ENCODE peak calls at places on chromosomes 3 and 15, in seven cellular contexts. One of them, this sample, is unnamed.

GRCh38 chr3:132606085-132606484 is 9.0 kb downstream of the ACKR4 start:
- DNase-seq in GM23338: no peak
- DNase-seq in GM23248: peak
- DNase-seq in MM.1S: no peak
- DNase-seq in neural progenitor cell: no peak
- DNase-seq in PC-3: no peak
- DNase-seq in OCI-LY7: no peak
- DNase-seq in this sample: no peak

GRCh38 chr3:188036375-188036985 is 117.5 kb upstream of the LPP start:
- DNase-seq in GM23338: no peak
- DNase-seq in GM23248: no peak
- DNase-seq in MM.1S: no peak
- DNase-seq in neural progenitor cell: no peak
- DNase-seq in PC-3: no peak
- DNase-seq in OCI-LY7: peak
- DNase-seq in this sample: peak

GRCh38 chr3:127406309-127407025 is 118.6 kb upstream of the PRR20G start:
- DNase-seq in GM23338: peak
- DNase-seq in GM23248: peak
- DNase-seq in MM.1S: peak
- DNase-seq in neural progenitor cell: no peak
- DNase-seq in PC-3: peak
- DNase-seq in OCI-LY7: peak
- DNase-seq in this sample: peak

GRCh38 chr3:72679540-72680198 is 168.6 kb downstream of the SHQ1 start:
- DNase-seq in GM23338: no peak
- DNase-seq in GM23248: peak
- DNase-seq in MM.1S: peak
- DNase-seq in neural progenitor cell: no peak
- DNase-seq in PC-3: no peak
- DNase-seq in OCI-LY7: peak
- DNase-seq in this sample: no peak

GRCh38 chr15:68259883-68260282 is 17.7 kb upstream of the FEM1B start:
- DNase-seq in GM23338: no peak
- DNase-seq in GM23248: no peak
- DNase-seq in MM.1S: no peak
- DNase-seq in neural progenitor cell: no peak
- DNase-seq in PC-3: no peak
- DNase-seq in OCI-LY7: no peak
- DNase-seq in this sample: no peak

GRCh38 chr15:77825546-77825945 is 192.8 kb upstream of the LINGO1 start:
- DNase-seq in GM23338: no peak
- DNase-seq in GM23248: no peak
- DNase-seq in MM.1S: no peak
- DNase-seq in neural progenitor cell: no peak
- DNase-seq in PC-3: no peak
- DNase-seq in OCI-LY7: no peak
- DNase-seq in this sample: no peak

GRCh38 chr15:98954411-98954810 is 53.2 kb downstream of the PGPEP1L start:
- DNase-seq in GM23338: no peak
- DNase-seq in GM23248: peak
- DNase-seq in MM.1S: no peak
- DNase-seq in neural progenitor cell: no peak
- DNase-seq in PC-3: no peak
- DNase-seq in OCI-LY7: no peak
- DNase-seq in this sample: no peak

GRCh38 chr3:15659254-15659975 is 57.9 kb downstream of the BTD start:
- DNase-seq in GM23338: no peak
- DNase-seq in GM23248: peak
- DNase-seq in MM.1S: no peak
- DNase-seq in neural progenitor cell: no peak
- DNase-seq in PC-3: peak
- DNase-seq in OCI-LY7: no peak
- DNase-seq in this sample: no peak

GRCh38 chr15:100945006-100945405 is 25.8 kb downstream of the LRRK1 start:
- DNase-seq in GM23338: no peak
- DNase-seq in GM23248: no peak
- DNase-seq in MM.1S: no peak
- DNase-seq in neural progenitor cell: no peak
- DNase-seq in PC-3: no peak
- DNase-seq in OCI-LY7: no peak
- DNase-seq in this sample: no peak

GRCh38 chr3:128196645-128197044 is 43.4 kb downstream of the EEFSEC start:
- DNase-seq in GM23338: peak
- DNase-seq in GM23248: no peak
- DNase-seq in MM.1S: no peak
- DNase-seq in neural progenitor cell: peak
- DNase-seq in PC-3: no peak
- DNase-seq in OCI-LY7: no peak
- DNase-seq in this sample: no peak

GRCh38 chr3:147113293-147114045 is 292.9 kb downstream of the ZIC4 start:
- DNase-seq in GM23338: no peak
- DNase-seq in GM23248: peak
- DNase-seq in MM.1S: peak
- DNase-seq in neural progenitor cell: no peak
- DNase-seq in PC-3: peak
- DNase-seq in OCI-LY7: no peak
- DNase-seq in this sample: no peak

GRCh38 chr3:106826861-106827311 is 550.4 kb upstream of the CCDC54 start:
- DNase-seq in GM23338: no peak
- DNase-seq in GM23248: no peak
- DNase-seq in MM.1S: no peak
- DNase-seq in neural progenitor cell: no peak
- DNase-seq in PC-3: no peak
- DNase-seq in OCI-LY7: no peak
- DNase-seq in this sample: no peak

GRCh38 chr15:65286069-65286703 is 497 bp downstream of the PARP16 start:
- DNase-seq in GM23338: peak
- DNase-seq in GM23248: peak
- DNase-seq in MM.1S: peak
- DNase-seq in neural progenitor cell: peak
- DNase-seq in PC-3: peak
- DNase-seq in OCI-LY7: peak
- DNase-seq in this sample: peak

GRCh38 chr3:65118279-65118678 is 430.5 kb upstream of the ADAMTS9 start:
- DNase-seq in GM23338: no peak
- DNase-seq in GM23248: no peak
- DNase-seq in MM.1S: no peak
- DNase-seq in neural progenitor cell: no peak
- DNase-seq in PC-3: no peak
- DNase-seq in OCI-LY7: no peak
- DNase-seq in this sample: no peak

GRCh38 chr15:41934843-41935242 is 37.5 kb downstream of the EHD4 start:
- DNase-seq in GM23338: peak
- DNase-seq in GM23248: no peak
- DNase-seq in MM.1S: no peak
- DNase-seq in neural progenitor cell: no peak
- DNase-seq in PC-3: peak
- DNase-seq in OCI-LY7: peak
- DNase-seq in this sample: no peak

GRCh38 chr15:74175271-74176191 is 2.0 kb downstream of the ISLR start:
- DNase-seq in GM23338: no peak
- DNase-seq in GM23248: no peak
- DNase-seq in MM.1S: no peak
- DNase-seq in neural progenitor cell: no peak
- DNase-seq in PC-3: no peak
- DNase-seq in OCI-LY7: no peak
- DNase-seq in this sample: no peak

GRCh38 chr15:83858820-83859505 is 205.0 kb downstream of the ADAMTSL3 start:
- DNase-seq in GM23338: no peak
- DNase-seq in GM23248: no peak
- DNase-seq in MM.1S: no peak
- DNase-seq in neural progenitor cell: no peak
- DNase-seq in PC-3: peak
- DNase-seq in OCI-LY7: no peak
- DNase-seq in this sample: no peak

GRCh38 chr3:103511891-103512290 is 1077.1 kb downstream of the ZPLD1 start:
- DNase-seq in GM23338: no peak
- DNase-seq in GM23248: no peak
- DNase-seq in MM.1S: no peak
- DNase-seq in neural progenitor cell: no peak
- DNase-seq in PC-3: no peak
- DNase-seq in OCI-LY7: no peak
- DNase-seq in this sample: no peak

GRCh38 chr3:185280572-185281365 is 26.9 kb upstream of the EHHADH start:
- DNase-seq in GM23338: peak
- DNase-seq in GM23248: peak
- DNase-seq in MM.1S: peak
- DNase-seq in neural progenitor cell: peak
- DNase-seq in PC-3: peak
- DNase-seq in OCI-LY7: peak
- DNase-seq in this sample: peak

GRCh38 chr15:99197861-99198260 is 51.5 kb downstream of the TTC23 start:
- DNase-seq in GM23338: no peak
- DNase-seq in GM23248: no peak
- DNase-seq in MM.1S: no peak
- DNase-seq in neural progenitor cell: no peak
- DNase-seq in PC-3: no peak
- DNase-seq in OCI-LY7: no peak
- DNase-seq in this sample: no peak

GRCh38 chr3:24156466-24156865 is 211.4 kb downstream of the NR1D2 start:
- DNase-seq in GM23338: no peak
- DNase-seq in GM23248: peak
- DNase-seq in MM.1S: no peak
- DNase-seq in neural progenitor cell: no peak
- DNase-seq in PC-3: peak
- DNase-seq in OCI-LY7: no peak
- DNase-seq in this sample: no peak

GRCh38 chr3:188164248-188164687 is 10.3 kb downstream of the LPP start:
- DNase-seq in GM23338: no peak
- DNase-seq in GM23248: no peak
- DNase-seq in MM.1S: no peak
- DNase-seq in neural progenitor cell: no peak
- DNase-seq in PC-3: peak
- DNase-seq in OCI-LY7: no peak
- DNase-seq in this sample: no peak

GRCh38 chr3:124924741-124925140 is 9.8 kb downstream of the MUC13 start:
- DNase-seq in GM23338: no peak
- DNase-seq in GM23248: no peak
- DNase-seq in MM.1S: no peak
- DNase-seq in neural progenitor cell: no peak
- DNase-seq in PC-3: no peak
- DNase-seq in OCI-LY7: no peak
- DNase-seq in this sample: no peak

GRCh38 chr3:62833538-62833937 is 41.7 kb downstream of the CADPS start:
- DNase-seq in GM23338: peak
- DNase-seq in GM23248: peak
- DNase-seq in MM.1S: peak
- DNase-seq in neural progenitor cell: peak
- DNase-seq in PC-3: no peak
- DNase-seq in OCI-LY7: peak
- DNase-seq in this sample: peak

GRCh38 chr3:32743934-32744333 is 58.9 kb downstream of the CNOT10 start:
- DNase-seq in GM23338: no peak
- DNase-seq in GM23248: peak
- DNase-seq in MM.1S: no peak
- DNase-seq in neural progenitor cell: no peak
- DNase-seq in PC-3: no peak
- DNase-seq in OCI-LY7: no peak
- DNase-seq in this sample: peak
- TF ChIP-seq EZH2phosphoT487 in GM23338: no peak
- TF ChIP-seq EZH2phosphoT487 in GM23248: no peak
- TF ChIP-seq EZH2phosphoT487 in MM.1S: no peak
- TF ChIP-seq EZH2phosphoT487 in neural progenitor cell: no peak
- TF ChIP-seq EZH2phosphoT487 in PC-3: no peak
- TF ChIP-seq EZH2phosphoT487 in OCI-LY7: no peak
- TF ChIP-seq EZH2phosphoT487 in this sample: no peak

GRCh38 chr3:12351145-12351544 is 62.3 kb downstream of the PPARG start:
- DNase-seq in GM23338: no peak
- DNase-seq in GM23248: peak
- DNase-seq in MM.1S: no peak
- DNase-seq in neural progenitor cell: no peak
- DNase-seq in PC-3: no peak
- DNase-seq in OCI-LY7: no peak
- DNase-seq in this sample: no peak
- TF ChIP-seq EZH2phosphoT487 in GM23338: no peak
- TF ChIP-seq EZH2phosphoT487 in GM23248: no peak
- TF ChIP-seq EZH2phosphoT487 in MM.1S: no peak
- TF ChIP-seq EZH2phosphoT487 in neural progenitor cell: no peak
- TF ChIP-seq EZH2phosphoT487 in PC-3: no peak
- TF ChIP-seq EZH2phosphoT487 in OCI-LY7: no peak
- TF ChIP-seq EZH2phosphoT487 in this sample: no peak

GRCh38 chr3:112397529-112397928 is 64.6 kb downstream of the CD200 start:
- DNase-seq in GM23338: no peak
- DNase-seq in GM23248: no peak
- DNase-seq in MM.1S: no peak
- DNase-seq in neural progenitor cell: no peak
- DNase-seq in PC-3: no peak
- DNase-seq in OCI-LY7: no peak
- DNase-seq in this sample: no peak
- TF ChIP-seq EZH2phosphoT487 in GM23338: no peak
- TF ChIP-seq EZH2phosphoT487 in GM23248: no peak
- TF ChIP-seq EZH2phosphoT487 in MM.1S: no peak
- TF ChIP-seq EZH2phosphoT487 in neural progenitor cell: no peak
- TF ChIP-seq EZH2phosphoT487 in PC-3: no peak
- TF ChIP-seq EZH2phosphoT487 in OCI-LY7: no peak
- TF ChIP-seq EZH2phosphoT487 in this sample: no peak

GRCh38 chr15:96582473-96582872 is 252.0 kb downstream of the NR2F2 start:
- DNase-seq in GM23338: no peak
- DNase-seq in GM23248: no peak
- DNase-seq in MM.1S: no peak
- DNase-seq in neural progenitor cell: no peak
- DNase-seq in PC-3: no peak
- DNase-seq in OCI-LY7: no peak
- DNase-seq in this sample: no peak

GRCh38 chr15:96574766-96575165 is 244.3 kb downstream of the NR2F2 start:
- DNase-seq in GM23338: no peak
- DNase-seq in GM23248: no peak
- DNase-seq in MM.1S: no peak
- DNase-seq in neural progenitor cell: no peak
- DNase-seq in PC-3: no peak
- DNase-seq in OCI-LY7: no peak
- DNase-seq in this sample: no peak

GRCh38 chr15:96583671-96584070 is 253.2 kb downstream of the NR2F2 start:
- DNase-seq in GM23338: no peak
- DNase-seq in GM23248: no peak
- DNase-seq in MM.1S: no peak
- DNase-seq in neural progenitor cell: no peak
- DNase-seq in PC-3: no peak
- DNase-seq in OCI-LY7: no peak
- DNase-seq in this sample: no peak

DNA sequence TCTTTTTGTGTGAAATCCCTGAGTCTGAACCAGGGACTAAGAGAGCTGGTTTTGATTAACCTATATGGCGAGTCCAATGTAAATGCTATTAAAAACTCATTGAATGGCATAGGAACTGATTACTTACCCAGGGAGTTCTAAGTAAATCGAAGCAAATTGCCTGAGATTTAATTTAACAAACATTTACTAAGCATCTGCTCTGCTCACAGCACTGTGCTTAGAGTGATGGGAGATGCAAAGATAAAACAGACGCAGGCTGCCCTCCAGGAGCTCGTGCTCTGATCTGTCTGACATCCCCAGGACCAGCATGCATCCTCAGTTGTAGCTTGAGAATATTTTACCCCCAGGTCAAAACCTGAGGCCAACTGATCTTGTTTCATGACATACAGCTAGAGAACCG is 247.9 kb downstream of the NR2F2 start:
- DNase-seq in GM23338: no peak
- DNase-seq in GM23248: no peak
- DNase-seq in MM.1S: no peak
- DNase-seq in neural progenitor cell: no peak
- DNase-seq in PC-3: no peak
- DNase-seq in OCI-LY7: no peak
- DNase-seq in this sample: no peak
- TF ChIP-seq EZH2phosphoT487 in GM23338: no peak
- TF ChIP-seq EZH2phosphoT487 in GM23248: no peak
- TF ChIP-seq EZH2phosphoT487 in MM.1S: no peak
- TF ChIP-seq EZH2phosphoT487 in neural progenitor cell: no peak
- TF ChIP-seq EZH2phosphoT487 in PC-3: no peak
- TF ChIP-seq EZH2phosphoT487 in OCI-LY7: no peak
- TF ChIP-seq EZH2phosphoT487 in this sample: no peak

GRCh38 chr3:142998439-142998838 is 2.9 kb upstream of the U2SURP start:
- DNase-seq in GM23338: no peak
- DNase-seq in GM23248: peak
- DNase-seq in MM.1S: no peak
- DNase-seq in neural progenitor cell: no peak
- DNase-seq in PC-3: no peak
- DNase-seq in OCI-LY7: no peak
- DNase-seq in this sample: no peak
- TF ChIP-seq EZH2phosphoT487 in GM23338: no peak
- TF ChIP-seq EZH2phosphoT487 in GM23248: no peak
- TF ChIP-seq EZH2phosphoT487 in MM.1S: no peak
- TF ChIP-seq EZH2phosphoT487 in neural progenitor cell: no peak
- TF ChIP-seq EZH2phosphoT487 in PC-3: no peak
- TF ChIP-seq EZH2phosphoT487 in OCI-LY7: no peak
- TF ChIP-seq EZH2phosphoT487 in this sample: no peak

This sample was measured in hepatocyte.